ENCODE peak calls at places on chromosome X, in seven cellular contexts. D, G, T, W, L, M and B are unnamed samples. For H3K9me2, the result is how much of the 10 kb centered on the place peaks cover.

GRCh38 chrX:145817299-145817665 is 347 bp upstream of the SLITRK2 start:
- DNase-seq in D (no peak), G (no peak), T (no peak), W (no peak), L (no peak), M (no peak), B (no peak)

GRCh38 chrX:47216393-47216925 is 2.0 kb upstream of the CDK16 start:
- DNase-seq in D (no peak), G (no peak), T (no peak), W (no peak), L (no peak), M (no peak), B (no peak)

GRCh38 chrX:140151316-140151715 is 186.0 kb upstream of the CXorf66 start:
- DNase-seq in D (no peak), G (no peak), T (no peak), W (no peak), L (no peak), M (peak), B (no peak)

GRCh38 chrX:104419211-104419610 is 146.8 kb upstream of the IL1RAPL2 start:
- DNase-seq in D (no peak), G (no peak), T (peak), W (no peak), L (peak), M (peak), B (no peak)

GRCh38 chrX:9873952-9874351 is 87.7 kb downstream of the SHROOM2 start:
- DNase-seq in D (peak), G (peak), T (no peak), W (peak), L (no peak), M (peak), B (peak)

GRCh38 chrX:1397001-1397400 is 5.1 kb upstream of the SLC25A6 start:
- DNase-seq in D (no peak), G (no peak), T (no peak), W (no peak), L (no peak), M (no peak), B (no peak)

GRCh38 chrX:9374537-9374936 is 90.3 kb upstream of the TBL1X start:
- DNase-seq in D (no peak), G (no peak), T (peak), W (no peak), L (no peak), M (peak), B (no peak)

GRCh38 chrX:44088755-44089154 is 115.6 kb upstream of the NDP start:
- DNase-seq in D (no peak), G (no peak), T (no peak), W (no peak), L (no peak), M (no peak), B (no peak)

GRCh38 chrX:10104958-10105658 is 51.7 kb upstream of the CLCN4 start:
- DNase-seq in D (no peak), G (no peak), T (no peak), W (no peak), L (no peak), M (no peak), B (no peak)

GRCh38 chrX:132071260-132071659 is 48.2 kb downstream of the STK26 start:
- DNase-seq in D (no peak), G (peak), T (peak), W (peak), L (no peak), M (peak), B (peak)

GRCh38 chrX:153723351-153724251 is 586 bp downstream of the BCAP31 start:
- DNase-seq in D (no peak), G (peak), T (peak), W (peak), L (peak), M (peak), B (peak)

GRCh38 chrX:124594017-124594651 is 247.8 kb downstream of the SH2D1A start:
- DNase-seq in D (no peak), G (no peak), T (no peak), W (no peak), L (peak), M (peak), B (no peak)

GRCh38 chrX:79174949-79175644 is 30.6 kb downstream of the GPR174 start:
- DNase-seq in D (no peak), G (no peak), T (no peak), W (no peak), L (no peak), M (no peak), B (no peak)

GRCh38 chrX:129663171-129663570 is 8.4 kb upstream of the APLN start:
- DNase-seq in D (no peak), G (no peak), T (no peak), W (no peak), L (no peak), M (no peak), B (no peak)

GRCh38 chrX:153226344-153227190 is 47.5 kb downstream of the MAGEA1 start:
- DNase-seq in D (peak), G (no peak), T (peak), W (peak), L (peak), M (peak), B (no peak)

GRCh38 chrX:150506020-150506419 is 62.4 kb upstream of the MTM1 start:
- DNase-seq in D (no peak), G (no peak), T (no peak), W (no peak), L (no peak), M (no peak), B (no peak)

GRCh38 chrX:76920621-76921020 is 493.1 kb downstream of the MAGEE1 start:
- DNase-seq in D (no peak), G (no peak), T (no peak), W (no peak), L (no peak), M (no peak), B (no peak)

GRCh38 chrX:153829549-153829798 is 870 bp downstream of the PDZD4 start:
- DNase-seq in D (no peak), G (peak), T (no peak), W (no peak), L (no peak), M (no peak), B (no peak)

GRCh38 chrX:85996555-85996954 is 50.8 kb downstream of the CHM start:
- DNase-seq in D (no peak), G (no peak), T (no peak), W (no peak), L (no peak), M (no peak), B (no peak)

GRCh38 chrX:65871671-65872311 is 168.1 kb downstream of the VSIG4 start:
- DNase-seq in D (peak), G (no peak), T (peak), W (peak), L (peak), M (peak), B (peak)

GRCh38 chrX:2875798-2876399 is 47.2 kb downstream of the GYG2 start:
- DNase-seq in D (no peak), G (peak), T (no peak), W (peak), L (peak), M (peak), B (no peak)

GRCh38 chrX:10769696-10770619 is 149.6 kb upstream of the MID1 start:
- DNase-seq in D (no peak), G (no peak), T (no peak), W (peak), L (peak), M (no peak), B (no peak)

GRCh38 chrX:44698328-44698727 is 145.5 kb upstream of the DUSP21 start:
- DNase-seq in D (no peak), G (no peak), T (no peak), W (no peak), L (no peak), M (no peak), B (no peak)

GRCh38 chrX:130224810-130225209 is 43.9 kb downstream of the ZNF280C start:
- DNase-seq in D (no peak), G (no peak), T (no peak), W (no peak), L (peak), M (no peak), B (no peak)

GRCh38 chrX:11386001-11386523 is 92.8 kb downstream of the AMELX start:
- DNase-seq in D (no peak), G (no peak), T (no peak), W (no peak), L (peak), M (peak), B (no peak)

GRCh38 chrX:149453030-149453429 is 52.1 kb downstream of the IDS start:
- DNase-seq in D (peak), G (no peak), T (peak), W (no peak), L (no peak), M (peak), B (no peak)

GRCh38 chrX:13088155-13088485 is 43.7 kb upstream of the FAM9C start:
- DNase-seq in D (no peak), G (no peak), T (no peak), W (no peak), L (no peak), M (no peak), B (peak)

GRCh38 chrX:13085533-13085932 is 41.1 kb upstream of the FAM9C start:
- DNase-seq in D (no peak), G (no peak), T (no peak), W (no peak), L (no peak), M (no peak), B (peak)

GRCh38 chrX:13086076-13086475 is 41.7 kb upstream of the FAM9C start:
- DNase-seq in D (no peak), G (no peak), T (no peak), W (no peak), L (no peak), M (no peak), B (no peak)

GRCh38 chrX:13084611-13085010 is 40.2 kb upstream of the FAM9C start:
- DNase-seq in D (no peak), G (no peak), T (no peak), W (no peak), L (no peak), M (no peak), B (no peak)

DNA sequence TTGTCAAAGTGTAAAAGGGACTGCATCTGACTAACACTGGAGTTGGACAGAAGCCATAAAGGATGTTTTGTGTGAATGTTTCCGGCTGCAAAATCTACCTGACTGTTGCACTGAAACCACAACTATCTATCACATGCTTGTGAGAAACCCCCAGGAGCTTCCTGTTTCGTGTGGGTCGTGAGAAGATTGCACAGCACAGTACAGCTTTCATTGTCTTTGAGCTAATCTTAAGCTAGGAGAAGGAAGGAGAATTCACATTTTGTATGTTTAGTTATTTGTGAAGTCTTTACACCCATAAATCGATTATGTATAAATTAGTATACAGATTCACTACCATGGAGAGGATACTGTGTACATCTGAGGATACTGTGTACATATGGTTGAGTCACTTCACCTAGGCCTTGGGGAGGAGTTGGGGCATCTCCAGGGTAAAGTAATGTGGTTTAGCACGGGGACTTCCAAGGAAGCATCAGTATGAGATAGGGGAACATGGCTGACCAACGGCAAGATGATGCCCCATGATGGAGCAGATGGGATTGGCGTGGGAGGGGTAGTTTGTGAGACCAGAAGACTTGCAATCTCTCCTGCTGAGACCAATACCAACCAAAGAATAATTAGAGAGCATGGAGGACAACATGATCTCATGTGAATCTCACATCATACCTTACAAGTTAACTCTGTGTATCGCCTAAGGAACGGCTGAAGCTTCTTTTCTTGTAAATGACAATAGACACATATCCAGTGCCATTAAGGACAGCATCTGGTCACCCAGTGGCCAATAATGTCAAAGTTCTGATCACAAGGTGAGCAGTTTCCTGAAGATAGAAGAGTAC is 43.1 kb upstream of the FAM9C start:
- DNase-seq in D (no peak), G (no peak), T (peak), W (no peak), L (no peak), M (peak), B (peak)
- H3K4me3 ChIP-seq in D (no peak), G (no peak), T (no peak), W (no peak), L (no peak), M (no peak), B (peak)

GRCh38 chrX:84188320-84188834 is 378 bp upstream of the RPS6KA6 start:
- DNase-seq in D (no peak), G (peak), T (no peak), W (peak), L (peak), M (peak), B (no peak)

GRCh38 chrX:84187501-84188319 is at the start of gene RPS6KA6:
- DNase-seq in D (no peak), G (peak), T (no peak), W (peak), L (peak), M (peak), B (no peak)

GRCh38 chrX:84182521-84182920 is 5.5 kb downstream of the RPS6KA6 start:
- DNase-seq in D (no peak), G (no peak), T (no peak), W (no peak), L (peak), M (no peak), B (no peak)

GRCh38 chrX:84189125-84189524 is 1.1 kb upstream of the RPS6KA6 start:
- DNase-seq in D (no peak), G (no peak), T (no peak), W (peak), L (peak), M (no peak), B (no peak)

DNA sequence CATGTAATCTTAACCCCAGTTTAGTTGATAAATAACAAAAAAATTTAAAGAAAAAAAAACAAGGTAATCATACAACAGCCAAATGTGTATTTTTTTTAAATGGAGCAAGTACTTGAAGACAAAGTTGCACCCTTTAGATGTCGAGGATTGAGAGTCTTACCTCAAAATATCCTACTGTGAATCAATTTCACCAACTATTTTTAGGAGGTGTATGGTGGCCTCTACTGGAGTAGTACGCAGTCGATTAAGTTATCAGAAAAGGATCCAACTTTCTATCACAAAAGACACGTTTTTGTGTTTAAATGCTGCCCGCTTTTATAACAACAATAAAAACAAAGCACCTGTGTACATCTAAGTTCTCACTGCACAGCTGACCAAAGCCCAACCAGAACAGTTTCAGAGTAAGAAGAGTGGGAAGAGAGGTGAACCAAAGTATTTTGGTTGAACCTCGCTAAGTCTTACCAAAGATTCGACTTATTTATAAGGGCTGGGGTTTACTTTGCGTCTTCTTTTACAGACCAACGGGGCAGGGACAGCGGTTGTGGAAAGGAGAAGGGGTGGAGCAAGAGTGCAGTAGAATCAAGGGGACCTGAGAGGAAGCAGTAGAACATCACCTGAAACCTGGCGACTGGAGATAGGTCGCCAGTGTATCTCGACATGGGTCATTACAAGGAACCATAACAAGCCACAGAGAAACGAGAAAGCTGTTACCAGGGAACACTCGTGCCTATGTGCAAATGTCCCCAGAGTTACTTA is 1.2 kb downstream of the RPS6KA6 start:
- DNase-seq in D (no peak), G (no peak), T (no peak), W (peak), L (peak), M (peak), B (no peak)
- H3K27ac ChIP-seq in D (no peak), G (no peak), T (no peak), W (no peak), L (peak), M (no peak), B (no peak)

DNA sequence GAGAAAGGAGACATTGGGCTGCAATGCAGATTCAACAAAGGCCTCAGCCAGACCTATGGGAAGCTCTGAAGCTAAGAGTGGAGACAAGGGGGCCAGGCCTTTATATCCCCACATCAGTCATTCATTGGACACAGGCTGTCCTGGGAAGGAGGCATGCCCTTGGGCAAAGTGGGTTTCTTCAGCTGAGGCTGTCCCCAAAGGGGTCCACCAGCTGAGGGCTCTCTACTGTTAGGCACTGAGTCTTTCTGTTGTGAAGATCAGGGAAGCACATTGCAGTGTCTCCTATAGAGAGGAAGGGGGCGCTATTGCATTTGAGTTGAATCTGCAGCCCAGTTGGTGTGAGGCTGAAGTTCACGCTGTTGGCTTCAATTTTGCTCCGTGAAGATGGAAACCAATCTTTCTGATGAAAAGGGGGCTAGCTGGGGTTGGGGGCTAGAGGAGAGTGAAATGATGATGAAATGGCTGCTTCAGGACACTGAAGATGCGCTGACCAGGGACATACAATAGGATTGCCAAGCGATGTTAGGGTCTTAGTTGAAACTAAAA is 48.0 kb downstream of the SLC25A5 start:
- DNase-seq in D (peak), G (peak), T (peak), W (peak), L (peak), M (peak), B (peak)
- H3K9me2 ChIP-seq in D (under half), G (under half), T (under half), W (under half), L (under half), M (under half), B (under half)

GRCh38 chrX:48688531-48689142 is 5.0 kb downstream of the WAS start:
- DNase-seq in D (no peak), G (no peak), T (no peak), W (no peak), L (no peak), M (no peak), B (no peak)

GRCh38 chrX:48685416-48685815 is 1.8 kb downstream of the WAS start:
- DNase-seq in D (no peak), G (no peak), T (no peak), W (no peak), L (no peak), M (no peak), B (no peak)

GRCh38 chrX:48681539-48682183 is 1.9 kb upstream of the WAS start:
- DNase-seq in D (no peak), G (no peak), T (no peak), W (no peak), L (no peak), M (no peak), B (no peak)

GRCh38 chrX:48684134-48684533 is 535 bp downstream of the WAS start:
- DNase-seq in D (no peak), G (no peak), T (no peak), W (no peak), L (no peak), M (no peak), B (no peak)

GRCh38 chrX:48683411-48683982 is at the start of gene WAS:
- DNase-seq in D (no peak), G (no peak), T (no peak), W (no peak), L (no peak), M (no peak), B (peak)
- H3K4me3 ChIP-seq in D (no peak), G (no peak), T (no peak), W (no peak), L (no peak), M (no peak), B (peak)